ENCODE peak calls at places on chromosomes 7 and 10, in eight cellular contexts. One of them, this sample, is unnamed.

GRCh38 chr7:151897951-151898686 is 21.2 kb upstream of the PRKAG2 start:
- DNase-seq in glomerular endothelial cell: no peak
- DNase-seq in fibroblast of the conjunctiva: no peak
- DNase-seq in activated T-helper 1 cell treated with anti-CD3 and anti-CD28 coated beads, Interleukin-12 subunit alpha, Interleukin-12 subunit beta, Interleukin-2, Interleukin-4 antibody, amounts not matched to agents 30 ng/mL and 10 ng/mL and 1 ng/mL, durations not matched to agents 14 hours and 24 hours and 36 hours: no peak
- DNase-seq in fibroblast of lung: no peak
- DNase-seq in CD14-positive monocyte: no peak
- DNase-seq in AG09309: no peak
- DNase-seq in KBM-7: no peak
- DNase-seq in this sample: no peak

GRCh38 chr7:113076703-113077102 is 9.9 kb downstream of the GPR85 start:
- DNase-seq in CD14-positive monocyte: no peak
- DNase-seq in AG09309: no peak
- DNase-seq in fibroblast of lung: no peak
- DNase-seq in glomerular endothelial cell: no peak
- DNase-seq in fibroblast of the conjunctiva: no peak
- DNase-seq in KBM-7: no peak
- DNase-seq in activated T-helper 1 cell treated with anti-CD3 and anti-CD28 coated beads, Interleukin-12 subunit alpha, Interleukin-12 subunit beta, Interleukin-2, Interleukin-4 antibody, amounts not matched to agents 30 ng/mL and 10 ng/mL and 1 ng/mL, durations not matched to agents 14 hours and 24 hours and 36 hours: no peak
- DNase-seq in this sample: no peak

GRCh38 chr10:57807906-57808305 is 459.8 kb downstream of the IPMK start:
- DNase-seq in fibroblast of the conjunctiva: no peak
- DNase-seq in KBM-7: no peak
- DNase-seq in CD14-positive monocyte: no peak
- DNase-seq in glomerular endothelial cell: no peak
- DNase-seq in activated T-helper 1 cell treated with anti-CD3 and anti-CD28 coated beads, Interleukin-12 subunit alpha, Interleukin-12 subunit beta, Interleukin-2, Interleukin-4 antibody, amounts not matched to agents 30 ng/mL and 10 ng/mL and 1 ng/mL, durations not matched to agents 14 hours and 24 hours and 36 hours: no peak
- DNase-seq in fibroblast of lung: no peak
- DNase-seq in AG09309: no peak
- DNase-seq in this sample: no peak

GRCh38 chr7:87479951-87480350 is 4.5 kb upstream of the ABCB4 start:
- DNase-seq in fibroblast of the conjunctiva: no peak
- DNase-seq in KBM-7: no peak
- DNase-seq in CD14-positive monocyte: no peak
- DNase-seq in glomerular endothelial cell: no peak
- DNase-seq in fibroblast of lung: peak; percentile 49
- DNase-seq in activated T-helper 1 cell treated with anti-CD3 and anti-CD28 coated beads, Interleukin-12 subunit alpha, Interleukin-12 subunit beta, Interleukin-2, Interleukin-4 antibody, amounts not matched to agents 30 ng/mL and 10 ng/mL and 1 ng/mL, durations not matched to agents 14 hours and 24 hours and 36 hours: no peak
- DNase-seq in AG09309: no peak
- DNase-seq in this sample: no peak

GRCh38 chr7:80499350-80499955 is 12.4 kb downstream of the GNAT3 start:
- DNase-seq in fibroblast of the conjunctiva: peak; percentile 87
- DNase-seq in AG09309: peak; percentile 89
- DNase-seq in fibroblast of lung: peak; percentile 96
- DNase-seq in glomerular endothelial cell: peak; percentile 64
- DNase-seq in CD14-positive monocyte: no peak
- DNase-seq in activated T-helper 1 cell treated with anti-CD3 and anti-CD28 coated beads, Interleukin-12 subunit alpha, Interleukin-12 subunit beta, Interleukin-2, Interleukin-4 antibody, amounts not matched to agents 30 ng/mL and 10 ng/mL and 1 ng/mL, durations not matched to agents 14 hours and 24 hours and 36 hours: no peak
- DNase-seq in KBM-7: no peak
- DNase-seq in this sample: peak; percentile 95

GRCh38 chr10:13450078-13450477 is 78.7 kb downstream of the BEND7 start:
- DNase-seq in AG09309: peak; percentile 21
- DNase-seq in activated T-helper 1 cell treated with anti-CD3 and anti-CD28 coated beads, Interleukin-12 subunit alpha, Interleukin-12 subunit beta, Interleukin-2, Interleukin-4 antibody, amounts not matched to agents 30 ng/mL and 10 ng/mL and 1 ng/mL, durations not matched to agents 14 hours and 24 hours and 36 hours: no peak
- DNase-seq in CD14-positive monocyte: no peak
- DNase-seq in fibroblast of lung: peak; percentile 86
- DNase-seq in glomerular endothelial cell: no peak
- DNase-seq in fibroblast of the conjunctiva: peak; percentile 6
- DNase-seq in KBM-7: no peak
- DNase-seq in this sample: peak; percentile 26

GRCh38 chr7:156220078-156220605 is 407.9 kb upstream of the SHH start:
- DNase-seq in KBM-7: no peak
- DNase-seq in fibroblast of the conjunctiva: no peak
- DNase-seq in glomerular endothelial cell: no peak
- DNase-seq in CD14-positive monocyte: no peak
- DNase-seq in activated T-helper 1 cell treated with anti-CD3 and anti-CD28 coated beads, Interleukin-12 subunit alpha, Interleukin-12 subunit beta, Interleukin-2, Interleukin-4 antibody, amounts not matched to agents 30 ng/mL and 10 ng/mL and 1 ng/mL, durations not matched to agents 14 hours and 24 hours and 36 hours: no peak
- DNase-seq in AG09309: no peak
- DNase-seq in fibroblast of lung: no peak
- DNase-seq in this sample: no peak

GRCh38 chr7:102439963-102440795 is 6.8 kb downstream of the ORAI2 start:
- DNase-seq in AG09309: no peak
- DNase-seq in fibroblast of the conjunctiva: peak; percentile 23
- DNase-seq in activated T-helper 1 cell treated with anti-CD3 and anti-CD28 coated beads, Interleukin-12 subunit alpha, Interleukin-12 subunit beta, Interleukin-2, Interleukin-4 antibody, amounts not matched to agents 30 ng/mL and 10 ng/mL and 1 ng/mL, durations not matched to agents 14 hours and 24 hours and 36 hours: no peak
- DNase-seq in fibroblast of lung: peak; percentile 84
- DNase-seq in KBM-7: no peak
- DNase-seq in CD14-positive monocyte: no peak
- DNase-seq in glomerular endothelial cell: peak; percentile 60
- DNase-seq in this sample: peak; percentile 75

GRCh38 chr7:42074079-42074478 is 162.9 kb downstream of the GLI3 start:
- DNase-seq in CD14-positive monocyte: no peak
- DNase-seq in activated T-helper 1 cell treated with anti-CD3 and anti-CD28 coated beads, Interleukin-12 subunit alpha, Interleukin-12 subunit beta, Interleukin-2, Interleukin-4 antibody, amounts not matched to agents 30 ng/mL and 10 ng/mL and 1 ng/mL, durations not matched to agents 14 hours and 24 hours and 36 hours: no peak
- DNase-seq in fibroblast of the conjunctiva: no peak
- DNase-seq in fibroblast of lung: no peak
- DNase-seq in glomerular endothelial cell: no peak
- DNase-seq in KBM-7: no peak
- DNase-seq in AG09309: no peak
- DNase-seq in this sample: no peak

GRCh38 chr10:4683838-4684237 is 142.2 kb upstream of the AKR1E2 start:
- DNase-seq in AG09309: no peak
- DNase-seq in activated T-helper 1 cell treated with anti-CD3 and anti-CD28 coated beads, Interleukin-12 subunit alpha, Interleukin-12 subunit beta, Interleukin-2, Interleukin-4 antibody, amounts not matched to agents 30 ng/mL and 10 ng/mL and 1 ng/mL, durations not matched to agents 14 hours and 24 hours and 36 hours: no peak
- DNase-seq in fibroblast of lung: no peak
- DNase-seq in KBM-7: no peak
- DNase-seq in glomerular endothelial cell: no peak
- DNase-seq in fibroblast of the conjunctiva: no peak
- DNase-seq in CD14-positive monocyte: no peak
- DNase-seq in this sample: no peak

This sample was measured in cardiac fibroblast.